ENCODE peak calls at places on chromosomes 16 and 17, in eight cellular contexts. Y is substantia nigra, D is sciatic nerve, E is natural killer cell, I is stomach, B is NCI-H1105 treated with DMSO at 0.1 percent for 48 hours, G is endothelial cell, U is small intestine. X is an unnamed sample.
A peak's percentile ranks its signal among the peaks of the same experiment; 100 is the strongest.

GRCh38 chr17:81253358-81254131 is 14.4 kb downstream of the NDUFAF8 start:
- DNase-seq in D (no peak), G (peak; percentile 61), E (peak; percentile 56), U (no peak), I (peak; percentile 57), B (peak; percentile 31), Y (no peak), X (peak; percentile 55)

GRCh38 chr16:50928065-50928464 is 186.2 kb downstream of the CYLD start:
- DNase-seq in G (no peak), Y (no peak), B (no peak), D (no peak), U (no peak), E (no peak), I (no peak), X (no peak)

GRCh38 chr17:66632716-66633115 is 202.2 kb upstream of the CACNG5 start:
- DNase-seq in B (no peak), I (no peak), E (no peak), U (no peak), Y (no peak), G (no peak), D (no peak), X (no peak)

GRCh38 chr17:1087381-1088241 is 90.7 kb downstream of the TIMM22 start:
- DNase-seq in G (peak; percentile 49), D (peak; percentile 84), Y (no peak), I (peak; percentile 91), U (peak; percentile 79), E (no peak), B (peak; percentile 80), X (peak; percentile 89)

GRCh38 chr16:8673611-8674412 is 605 bp upstream of the ABAT start:
- DNase-seq in G (peak; percentile 22), B (no peak), Y (no peak), U (no peak), I (no peak), D (no peak), E (no peak), X (no peak)

GRCh38 chr16:11014159-11014558 is 69.8 kb downstream of the CLEC16A start:
- DNase-seq in U (no peak), B (no peak), E (no peak), D (no peak), I (no peak), G (no peak), Y (no peak), X (no peak)

GRCh38 chr16:73107371-73107770 is 59.4 kb upstream of the ZFHX3 start:
- DNase-seq in U (no peak), B (no peak), G (no peak), I (no peak), D (no peak), E (no peak), Y (no peak), X (no peak)

GRCh38 chr17:1122681-1123396 is 56.9 kb downstream of the ABR start:
- DNase-seq in D (peak; percentile 92), Y (peak; percentile 55), B (peak; percentile 45), I (peak; percentile 93), E (peak; percentile 83), U (peak; percentile 95), G (peak; percentile 88), X (peak; percentile 97)